ENCODE peak calls at places on chromosomes 7 and 10, in six cellular contexts. A is hepatocyte; S is cardiac muscle cell; Z is heart left ventricle; R is left lung; B is CD4-positive, alpha-beta T cell. Q is an unnamed sample. For H3K9me3, the result is how much of the 10 kb centered on the place peaks cover.

GRCh38 chr10:14587540-14588083 is 187.1 kb downstream of the FAM107B start:
- DNase-seq in A (no peak), S (no peak), Z (no peak), R (no peak), B (no peak), Q (no peak)

GRCh38 chr7:64875658-64876406 is 27.2 kb upstream of the ZNF273 start:
- DNase-seq in A (no peak), S (no peak), Z (no peak), R (no peak), B (no peak), Q (no peak)

GRCh38 chr10:27527597-27528295 is 23.6 kb downstream of the RAB18 start:
- DNase-seq in A (no peak), S (no peak), Z (no peak), R (no peak), B (no peak), Q (no peak)

GRCh38 chr7:104931181-104931781 is 82.7 kb upstream of the KMT2E start:
- DNase-seq in A (no peak), S (no peak), Z (no peak), R (no peak), B (no peak), Q (no peak)

GRCh38 chr7:48992816-48993215 is 68.5 kb downstream of the CDC14C start:
- DNase-seq in A (no peak), S (no peak), Z (no peak), R (no peak), B (no peak), Q (no peak)

GRCh38 chr10:127570036-127570435 is 20.9 kb downstream of the NPS start:
- DNase-seq in A (no peak), S (no peak), Z (no peak), R (no peak), B (no peak), Q (no peak)

GRCh38 chr7:101232141-101232821 is 5.3 kb downstream of the CLDN15 start:
- DNase-seq in A (peak), S (no peak), Z (peak), R (peak), B (no peak), Q (no peak)

GRCh38 chr7:80908360-80908797 is 10.5 kb downstream of the SEMA3C start:
- DNase-seq in A (no peak), S (no peak), Z (no peak), R (no peak), B (no peak), Q (no peak)

GRCh38 chr7:102837802-102838201 is 75.0 kb upstream of the LRRC17 start:
- DNase-seq in A (no peak), S (no peak), Z (no peak), R (no peak), B (no peak), Q (no peak)

GRCh38 chr10:60312818-60313588 is 76.7 kb downstream of the ANK3 start:
- DNase-seq in A (no peak), S (no peak), Z (no peak), R (no peak), B (no peak), Q (no peak)

GRCh38 chr10:23391817-23392216 is 47.1 kb upstream of the OTUD1 start:
- DNase-seq in A (no peak), S (no peak), Z (no peak), R (no peak), B (no peak), Q (no peak)

GRCh38 chr7:2019693-2020511 is 212.8 kb downstream of the MAD1L1 start:
- DNase-seq in A (peak), S (peak), Z (peak), R (peak), B (peak), Q (no peak)

GRCh38 chr10:78778446-78779338 is 290.1 kb upstream of the ZMIZ1 start:
- DNase-seq in A (no peak), S (no peak), Z (no peak), R (peak), B (no peak), Q (no peak)

GRCh38 chr10:625335-625699 is 64.2 kb downstream of the DIP2C start:
- DNase-seq in A (peak), S (no peak), Z (peak), R (no peak), B (no peak), Q (no peak)

GRCh38 chr10:18583575-18584270 is 67.7 kb downstream of the NSUN6 start:
- DNase-seq in A (no peak), S (peak), Z (no peak), R (no peak), B (no peak), Q (no peak)

GRCh38 chr7:51802698-51803097 is 486.1 kb upstream of the COBL start:
- DNase-seq in A (no peak), S (no peak), Z (no peak), R (no peak), B (no peak), Q (no peak)

GRCh38 chr7:128931965-128932861 is 5.5 kb upstream of the IRF5 start:
- DNase-seq in A (no peak), S (no peak), Z (no peak), R (no peak), B (no peak), Q (no peak)

GRCh38 chr10:80277567-80278250 is 11.7 kb downstream of the MAT1A start:
- DNase-seq in A (peak), S (no peak), Z (peak), R (no peak), B (no peak), Q (no peak)

GRCh38 chr10:51000164-51000563 is 74.1 kb upstream of the PRKG1 start:
- DNase-seq in A (no peak), S (peak), Z (no peak), R (no peak), B (no peak), Q (no peak)

GRCh38 chr10:68816796-68817412 is 10.4 kb upstream of the STOX1 start:
- DNase-seq in A (peak), S (no peak), Z (no peak), R (no peak), B (no peak), Q (no peak)

GRCh38 chr7:79880312-79880711 is 254.3 kb upstream of the GNAI1 start:
- DNase-seq in A (no peak), S (no peak), Z (no peak), R (no peak), B (no peak), Q (no peak)

GRCh38 chr10:2985729-2986232 is 81.6 kb upstream of the PFKP start:
- DNase-seq in A (peak), S (no peak), Z (no peak), R (peak), B (no peak), Q (no peak)

GRCh38 chr7:130667593-130668257 is 823 bp downstream of the COPG2 start:
- DNase-seq in A (peak), S (peak), Z (no peak), R (no peak), B (no peak), Q (no peak)

GRCh38 chr7:101395376-101395775 is 32.7 kb downstream of the COL26A1 start:
- DNase-seq in A (no peak), S (no peak), Z (no peak), R (no peak), B (no peak), Q (no peak)

GRCh38 chr7:21154592-21154991 is 273.3 kb upstream of the SP4 start:
- DNase-seq in A (no peak), S (no peak), Z (no peak), R (no peak), B (no peak), Q (no peak)

GRCh38 chr7:5796076-5796475 is 14.6 kb upstream of the RNF216 start:
- DNase-seq in A (no peak), S (no peak), Z (no peak), R (no peak), B (no peak), Q (no peak)

GRCh38 chr10:46223064-46223480 is 63.7 kb upstream of the ANTXRL start:
- DNase-seq in A (no peak), S (no peak), Z (no peak), R (no peak), B (no peak), Q (no peak)

GRCh38 chr10:68082815-68083395 is 7.8 kb upstream of the HERC4 start:
- DNase-seq in A (no peak), S (peak), Z (no peak), R (no peak), B (no peak), Q (no peak)

GRCh38 chr10:61822781-61823230 is 78.7 kb upstream of the ARID5B start:
- DNase-seq in A (no peak), S (no peak), Z (no peak), R (no peak), B (no peak), Q (no peak)

GRCh38 chr7:3455826-3456444 is 154.9 kb downstream of the SDK1 start:
- DNase-seq in A (no peak), S (no peak), Z (no peak), R (no peak), B (no peak), Q (no peak)

GRCh38 chr7:3459111-3459510 is 158.1 kb downstream of the SDK1 start:
- DNase-seq in A (no peak), S (no peak), Z (no peak), R (no peak), B (no peak), Q (no peak)

GRCh38 chr7:3451696-3452095 is 150.6 kb downstream of the SDK1 start:
- DNase-seq in A (no peak), S (no peak), Z (no peak), R (no peak), B (no peak), Q (no peak)

GRCh38 chr7:3453398-3453797 is 152.3 kb downstream of the SDK1 start:
- DNase-seq in A (no peak), S (no peak), Z (no peak), R (no peak), B (no peak), Q (no peak)
- H3K9me3 ChIP-seq in A (under half), S (under half), Z (under half), R (under half), B (under half), Q (under half)

DNA sequence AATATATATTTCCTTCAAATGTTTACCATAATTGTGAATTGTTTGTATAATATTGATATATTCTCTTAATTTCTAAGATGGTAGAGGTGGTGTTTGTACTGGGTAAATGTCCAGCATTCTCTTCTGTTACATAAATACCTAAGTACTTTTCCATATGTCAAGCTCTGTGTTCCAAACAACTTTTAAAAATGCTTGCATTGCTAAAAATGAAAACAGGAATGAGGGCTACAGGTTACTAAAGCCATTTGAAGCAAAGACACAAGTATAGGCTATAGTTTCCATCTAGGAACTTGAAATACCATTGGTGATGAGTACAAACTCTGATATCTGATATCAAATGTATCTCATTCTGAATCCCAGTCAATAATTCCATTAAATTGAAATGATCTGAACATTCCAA is 233.6 kb upstream of the SORCS1 start:
- DNase-seq in A (no peak), S (no peak), Z (no peak), R (no peak), B (no peak), Q (no peak)
- H3K9me3 ChIP-seq in A (under half), S (under half), Z (under half), R (under half), B (under half), Q (under half)

GRCh38 chr10:71742301-71743098 is 22.9 kb upstream of the C10orf105 start:
- DNase-seq in A (no peak), S (no peak), Z (no peak), R (no peak), B (no peak), Q (no peak)

GRCh38 chr10:71741671-71742070 is 22.1 kb upstream of the C10orf105 start:
- DNase-seq in A (no peak), S (no peak), Z (no peak), R (no peak), B (no peak), Q (no peak)

GRCh38 chr10:71740069-71740468 is 20.5 kb upstream of the C10orf105 start:
- DNase-seq in A (peak), S (peak), Z (peak), R (peak), B (no peak), Q (no peak)

GRCh38 chr10:71739368-71739900 is 19.9 kb upstream of the C10orf105 start:
- DNase-seq in A (no peak), S (no peak), Z (no peak), R (no peak), B (no peak), Q (no peak)

DNA sequence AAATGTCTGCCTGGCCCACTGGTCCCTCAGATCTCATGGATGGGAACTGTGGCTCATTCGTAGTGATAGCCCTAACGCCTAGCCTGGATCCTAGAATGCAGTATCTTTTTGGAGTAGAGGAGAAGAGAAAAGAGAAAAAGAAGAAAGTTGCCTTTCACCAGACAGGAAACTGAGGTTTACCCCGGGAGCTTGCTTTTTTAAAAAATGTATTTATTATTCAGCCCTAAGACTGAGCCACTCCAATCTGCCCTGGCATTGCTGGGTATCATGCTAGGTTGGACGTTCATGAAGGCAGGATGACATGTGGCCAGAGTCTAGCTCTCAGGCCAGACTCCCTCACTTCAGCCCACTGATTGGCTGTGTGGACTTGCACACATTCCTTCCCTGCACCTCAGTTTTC is 21.5 kb upstream of the C10orf105 start:
- DNase-seq in A (no peak), S (no peak), Z (no peak), R (no peak), B (no peak), Q (no peak)
- H3K9me3 ChIP-seq in A (under half), S (under half), Z (under half), R (under half), B (under half), Q (under half)

DNA sequence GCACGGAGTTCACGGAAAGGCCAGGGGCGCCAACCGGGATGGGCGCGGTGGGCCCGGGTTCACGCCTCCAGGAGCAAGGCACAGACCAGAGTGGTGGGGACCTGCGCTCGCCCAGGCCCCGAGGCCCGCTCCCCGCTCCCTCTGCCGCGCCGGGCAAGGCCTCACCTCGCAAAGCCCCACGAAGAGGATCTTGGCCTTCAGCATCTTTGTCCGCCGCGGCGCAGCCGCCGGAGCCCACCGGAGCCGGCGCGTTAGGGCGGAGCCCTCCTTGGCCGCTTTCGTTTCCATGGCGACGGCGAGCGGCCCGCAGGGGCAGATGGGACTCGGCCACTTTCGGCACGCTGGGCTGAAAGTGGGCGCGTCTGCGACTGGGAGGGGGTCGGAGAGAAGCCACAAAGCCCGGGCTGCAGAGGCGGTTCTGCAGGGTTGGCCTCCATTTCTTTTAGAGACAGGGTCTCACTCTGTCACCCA is 944.4 kb upstream of the ZNF722 start:
- DNase-seq in A (no peak), S (no peak), Z (no peak), R (no peak), B (no peak), Q (no peak)
- H3K9me3 ChIP-seq in A (under half), S (under half), Z (under half), R (half or more), B (under half), Q (under half)

GRCh38 chr10:58178811-58179210 is 88.9 kb downstream of the IPMK start:
- DNase-seq in A (no peak), S (peak), Z (no peak), R (no peak), B (no peak), Q (no peak)
- H3K9me3 ChIP-seq in A (under half), S (under half), Z (under half), R (under half), B (under half), Q (under half)

GRCh38 chr7:29080803-29081202 is 65.5 kb downstream of the CPVL start:
- DNase-seq in A (no peak), S (no peak), Z (no peak), R (no peak), B (no peak), Q (no peak)

GRCh38 chr7:29077181-29077580 is 69.2 kb downstream of the CPVL start:
- DNase-seq in A (no peak), S (no peak), Z (no peak), R (no peak), B (no peak), Q (no peak)

GRCh38 chr7:29075621-29076020 is 70.7 kb downstream of the CPVL start:
- DNase-seq in A (no peak), S (no peak), Z (no peak), R (no peak), B (no peak), Q (no peak)

GRCh38 chr7:29078286-29078685 is 68.1 kb downstream of the CPVL start:
- DNase-seq in A (no peak), S (no peak), Z (no peak), R (no peak), B (no peak), Q (no peak)

DNA sequence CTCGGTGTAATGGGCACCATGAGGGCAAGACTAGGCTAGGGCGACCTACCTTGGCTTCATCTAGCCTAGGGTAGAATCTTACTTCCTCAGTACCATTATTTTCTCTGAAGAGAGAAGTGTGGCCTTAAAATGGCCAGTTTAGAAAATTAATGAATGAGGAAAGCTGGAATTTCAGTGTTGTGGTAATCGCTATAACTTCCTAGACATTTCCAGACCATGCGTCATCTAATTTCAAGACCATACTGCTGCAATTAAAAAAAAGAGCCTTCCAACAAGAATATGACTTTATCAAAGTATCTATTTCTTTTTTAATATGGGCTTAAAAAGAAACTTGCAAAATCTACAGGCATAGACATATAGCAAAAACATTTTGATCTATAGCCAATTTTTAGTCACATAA is 68.5 kb downstream of the CPVL start:
- DNase-seq in A (no peak), S (peak), Z (no peak), R (no peak), B (no peak), Q (no peak)
- H3K9me3 ChIP-seq in A (under half), S (under half), Z (under half), R (under half), B (under half), Q (under half)

DNA sequence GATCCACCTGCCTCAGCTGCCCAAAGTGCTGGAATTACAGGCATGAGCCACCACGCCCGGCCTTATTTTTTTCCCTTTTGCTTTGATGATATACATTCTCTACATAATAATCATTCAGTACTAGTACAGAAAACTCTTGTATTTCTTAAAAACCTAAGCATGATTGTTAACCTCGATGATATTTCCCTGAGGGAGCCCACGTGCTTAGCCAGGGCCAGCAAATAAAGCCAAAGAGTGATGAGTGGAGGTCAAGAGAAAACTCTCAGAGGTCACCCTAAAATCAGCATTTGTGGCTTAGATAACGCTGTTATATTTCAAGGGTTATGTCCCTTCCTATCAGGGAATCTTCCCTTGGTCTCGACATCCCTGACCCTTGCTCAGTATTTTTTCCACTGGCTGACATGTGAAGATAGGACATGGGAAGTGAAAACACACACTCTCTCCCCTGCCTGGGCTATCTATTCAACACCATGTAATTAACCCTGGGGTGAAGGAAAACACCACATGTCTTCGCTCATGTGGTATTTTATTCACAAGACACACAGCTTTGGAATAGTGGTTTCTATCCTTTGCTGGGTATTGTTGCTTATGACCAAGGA is 12.6 kb downstream of the FAM200A start:
- DNase-seq in A (no peak), S (no peak), Z (no peak), R (no peak), B (no peak), Q (no peak)
- H3K9me3 ChIP-seq in A (under half), S (under half), Z (under half), R (half or more), B (under half), Q (under half)

DNA sequence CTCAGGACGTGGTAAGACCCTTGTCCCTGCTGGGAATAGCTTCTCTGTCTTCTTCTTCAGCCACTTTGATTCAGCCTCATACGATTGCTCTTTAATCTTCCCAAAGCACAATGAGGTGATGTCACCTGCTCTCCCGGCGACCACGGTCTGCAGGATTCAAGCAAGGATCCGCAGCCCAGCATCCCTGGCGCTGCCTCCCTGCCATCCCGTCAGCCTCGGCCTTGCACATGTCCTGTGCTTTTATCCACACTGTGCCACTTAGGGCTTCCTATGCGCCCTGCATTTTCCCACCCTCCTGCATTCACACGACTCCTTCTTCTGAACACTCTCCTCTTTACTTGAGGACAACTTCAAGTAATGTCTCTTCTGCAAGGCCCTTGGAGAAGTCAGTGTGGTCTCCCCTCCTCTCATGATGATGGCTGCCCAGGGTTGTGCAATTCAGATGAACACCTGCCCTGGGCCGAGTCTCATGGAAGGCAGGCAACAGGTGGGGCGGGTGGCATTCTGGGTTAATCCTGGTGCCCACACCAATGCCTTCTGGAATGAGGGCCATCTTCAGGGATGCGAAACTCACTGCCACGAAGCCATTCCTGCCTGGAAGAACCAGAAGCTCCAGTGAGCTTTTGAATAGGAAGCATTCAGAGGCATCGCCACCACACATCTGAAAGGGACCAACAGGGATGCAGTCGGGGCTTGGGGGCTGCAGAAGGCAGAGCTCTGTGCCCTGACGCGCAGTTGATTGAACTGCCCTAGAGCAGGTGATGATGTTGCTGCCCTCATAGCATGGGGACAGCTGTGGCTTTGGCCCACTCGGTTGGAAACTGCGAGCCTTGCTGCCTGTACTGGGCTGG is 287.5 kb downstream of the GLRX3 start:
- DNase-seq in A (no peak), S (no peak), Z (no peak), R (no peak), B (no peak), Q (no peak)
- H3K9me3 ChIP-seq in A (under half), S (under half), Z (under half), R (under half), B (under half), Q (under half)